ENCODE peak calls at places on chromosomes 7 and 10, in nine cellular contexts. F is right atrium auricular region, X is astrocyte of the spinal cord, B is tibial nerve, J is AG04450, V is GM12878, A is AG10803, Y is dorsolateral prefrontal cortex, K is lower leg skin. S is an unnamed sample.
A peak's percentile ranks its signal among the peaks of the same experiment; 100 is the strongest.

GRCh38 chr10:91604936-91605534 is 27.8 kb downstream of the PPP1R3C start:
- DNase-seq in F (no peak), X (peak; percentile 82), B (no peak), J (no peak), V (no peak), A (peak; percentile 76), Y (no peak), K (no peak), S (no peak)

GRCh38 chr10:71396084-71396713 is 521 bp upstream of the CDH23 start:
- DNase-seq in F (peak; percentile 62), X (peak; percentile 11), B (peak; percentile 36), J (no peak), V (no peak), A (no peak), Y (no peak), K (no peak), S (no peak)

GRCh38 chr7:68269410-68269809 is 1272.8 kb downstream of the TYW1 start:
- DNase-seq in F (no peak), X (peak; percentile 36), B (no peak), J (no peak), V (no peak), A (peak; percentile 85), Y (peak; percentile 48), K (no peak), S (no peak)

GRCh38 chr10:5013385-5013784 is 9.7 kb upstream of the AKR1C2 start:
- DNase-seq in F (no peak), X (no peak), B (no peak), J (no peak), V (no peak), A (no peak), Y (no peak), K (no peak), S (no peak)

GRCh38 chr10:11164806-11165590 is 147.3 kb downstream of the CELF2 start:
- DNase-seq in F (peak; percentile 87), X (peak; percentile 73), B (peak; percentile 91), J (peak; percentile 63), V (no peak), A (peak; percentile 81), Y (peak; percentile 86), K (peak; percentile 82), S (peak; percentile 20)

GRCh38 chr10:101840102-101840684 is 3.4 kb downstream of the KCNIP2 start:
- DNase-seq in F (no peak), X (no peak), B (no peak), J (no peak), V (no peak), A (peak; percentile 20), Y (no peak), K (no peak), S (no peak)

GRCh38 chr7:105723582-105723981 is 142.3 kb upstream of the EFCAB10 start:
- DNase-seq in F (no peak), X (no peak), B (no peak), J (no peak), V (no peak), A (no peak), Y (peak; percentile 48), K (no peak), S (no peak)

GRCh38 chr7:5692112-5692844 is 89.2 kb downstream of the RNF216 start:
- DNase-seq in F (peak; percentile 96), X (peak; percentile 97), B (peak; percentile 89), J (peak; percentile 96), V (no peak), A (peak; percentile 100), Y (peak; percentile 63), K (peak; percentile 92), S (peak; percentile 96)

GRCh38 chr7:16954326-16954725 is 72.5 kb upstream of the AGR3 start:
- DNase-seq in F (no peak), X (no peak), B (no peak), J (no peak), V (no peak), A (no peak), Y (no peak), K (no peak), S (no peak)

GRCh38 chr10:33460461-33461294 is 126.2 kb upstream of the NRP1 start:
- DNase-seq in F (peak; percentile 68), X (peak; percentile 68), B (peak; percentile 40), J (no peak), V (no peak), A (peak; percentile 83), Y (no peak), K (peak; percentile 59), S (no peak)

GRCh38 chr10:43068781-43069515 is 7.9 kb upstream of the RET start:
- DNase-seq in F (no peak), X (no peak), B (no peak), J (no peak), V (no peak), A (no peak), Y (no peak), K (no peak), S (no peak)

GRCh38 chr7:39595102-39595620 is 28.2 kb upstream of the RALA start:
- DNase-seq in F (no peak), X (peak; percentile 40), B (no peak), J (no peak), V (no peak), A (no peak), Y (no peak), K (no peak), S (no peak)

GRCh38 chr7:156232931-156233705 is 407.5 kb upstream of the RNF32 start:
- DNase-seq in F (peak; percentile 32), X (no peak), B (no peak), J (no peak), V (no peak), A (no peak), Y (no peak), K (no peak), S (no peak)

GRCh38 chr7:3432916-3433315 is 131.9 kb downstream of the SDK1 start:
- DNase-seq in F (no peak), X (no peak), B (peak; percentile 32), J (no peak), V (no peak), A (peak; percentile 23), Y (no peak), K (peak; percentile 16), S (no peak)

GRCh38 chr10:72692057-72692891 is at the start of gene MCU:
- DNase-seq in F (peak; percentile 94), X (peak; percentile 94), B (peak; percentile 92), J (peak; percentile 86), V (no peak), A (peak; percentile 91), Y (peak; percentile 97), K (peak; percentile 95), S (peak; percentile 68)

GRCh38 chr10:72695496-72695895 is 3.6 kb downstream of the MCU start:
- DNase-seq in F (no peak), X (no peak), B (no peak), J (no peak), V (no peak), A (no peak), Y (no peak), K (no peak), S (no peak)

GRCh38 chr10:72694476-72695369 is 2.8 kb downstream of the MCU start:
- DNase-seq in F (no peak), X (peak; percentile 51), B (no peak), J (no peak), V (no peak), A (peak; percentile 66), Y (no peak), K (no peak), S (no peak)

GRCh38 chr10:72692897-72693598 is 1.1 kb downstream of the MCU start:
- DNase-seq in F (no peak), X (peak; percentile 46), B (peak; percentile 15), J (no peak), V (no peak), A (peak; percentile 36), Y (no peak), K (no peak), S (no peak)

DNA sequence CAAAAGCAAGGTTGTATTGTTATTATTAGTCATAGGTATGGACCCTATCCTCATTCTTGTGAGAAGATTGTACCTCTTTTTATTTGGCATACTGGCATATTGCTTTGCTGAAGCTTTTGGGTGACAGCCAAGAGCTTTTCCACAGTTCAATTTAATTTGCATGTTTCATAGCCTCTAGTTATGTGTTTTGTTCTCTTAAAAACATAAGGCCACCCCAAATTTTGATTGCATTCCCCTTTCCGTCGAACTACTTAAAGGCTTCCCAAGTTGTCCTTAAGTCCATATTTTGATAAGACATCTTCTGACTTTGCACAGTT is 1.6 kb downstream of the MCU start:
- DNase-seq in F (no peak), X (no peak), B (no peak), J (no peak), V (no peak), A (peak; percentile 11), Y (no peak), K (no peak), S (no peak)
- H3K4me3 ChIP-seq in F (peak overlapping the region; percentile 92), X (peak overlapping the region; percentile 94), B (peak overlapping the region; percentile 89), J (peak overlapping the region; percentile 88), V (peak overlapping the region; percentile 90), A (peak overlapping the region; percentile 86), Y (peak overlapping the region; percentile 68), K (no peak overlapping the region), S (peak overlapping the region; percentile 85)

DNA sequence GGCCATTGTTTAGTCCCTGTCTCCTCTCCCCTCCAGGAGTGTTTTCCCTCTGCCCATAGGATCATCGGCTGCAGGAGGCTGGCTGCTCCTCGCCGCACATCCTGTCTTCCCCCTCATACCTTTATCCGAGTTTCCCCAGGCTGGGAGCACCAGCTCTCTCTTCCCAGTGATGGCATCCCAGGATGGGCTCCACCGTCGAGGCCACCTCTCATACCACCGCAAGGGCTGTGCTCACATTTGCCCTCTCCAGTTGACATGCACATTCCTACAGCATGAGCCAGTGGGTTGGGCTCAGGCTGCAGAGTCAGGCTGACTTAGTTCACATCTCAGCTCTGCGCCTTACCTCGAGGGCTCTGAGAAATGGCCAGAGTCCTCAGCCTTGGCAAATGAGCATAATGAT is 12.1 kb downstream of the HKDC1 start:
- DNase-seq in F (no peak), X (peak; percentile 70), B (no peak), J (peak; percentile 42), V (no peak), A (peak; percentile 81), Y (no peak), K (no peak), S (peak; percentile 46)
- TF ChIP-seq CTCF in F (no peak), X (no peak), B (no peak), J (no peak), V (no peak), A (peak; percentile 22), Y (no peak), K (no peak), S (peak; percentile 16)

DNA sequence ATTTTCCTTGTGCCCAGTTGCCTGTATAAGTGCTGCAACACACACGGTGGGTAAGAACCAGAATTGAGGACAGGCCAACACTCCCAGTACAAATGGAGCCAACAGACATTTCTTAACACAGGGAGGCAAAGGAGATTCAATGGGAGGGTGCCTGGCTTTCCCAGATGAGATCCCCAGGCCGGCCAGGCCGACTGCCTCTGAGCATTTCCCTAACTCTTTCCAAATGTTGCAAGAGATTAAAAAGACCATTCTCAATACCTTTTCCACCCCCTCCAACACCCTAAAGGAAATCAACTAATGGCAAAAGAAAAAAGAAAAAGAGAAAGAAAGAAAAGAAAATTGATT is 3.9 kb downstream of the HOXA11 start:
- DNase-seq in F (no peak), X (no peak), B (no peak), J (no peak), V (no peak), A (no peak), Y (no peak), K (no peak), S (no peak)
- H3K4me3 ChIP-seq in F (no peak overlapping the region), X (no peak overlapping the region), B (no peak overlapping the region), J (no peak overlapping the region), V (no peak overlapping the region), A (no peak overlapping the region), Y (no peak overlapping the region), K (no peak overlapping the region), S (no peak overlapping the region)

DNA sequence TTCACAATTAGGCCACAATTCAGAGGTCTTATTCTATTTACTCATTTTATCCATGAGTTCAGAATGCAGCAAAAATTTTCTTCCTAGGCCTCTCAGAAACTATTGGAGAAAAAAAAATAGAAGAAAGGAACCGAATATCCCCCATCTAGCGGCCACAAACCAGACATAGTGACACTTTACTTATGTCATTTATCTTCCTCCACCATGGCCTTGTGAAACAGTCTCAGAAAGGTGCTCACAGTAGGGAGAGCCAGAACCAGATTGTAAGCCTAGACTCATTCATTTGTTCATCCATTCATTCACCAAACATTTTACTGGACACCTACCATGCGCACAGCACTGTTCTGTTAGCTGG is 16.0 kb downstream of the CREB3L2 start:
- DNase-seq in F (no peak), X (no peak), B (no peak), J (no peak), V (no peak), A (no peak), Y (no peak), K (no peak), S (no peak)
- TF ChIP-seq CTCF in F (no peak), X (no peak), B (no peak), J (no peak), V (peak; percentile 8), A (no peak), Y (no peak), K (no peak), S (no peak)